ENCODE peak calls at places on chromosomes 12 and 14, in ten cellular contexts. One of them, this sample, is unnamed.

GRCh38 chr12:68370006-68370590 is 37.9 kb upstream of the MDM1 start:
- DNase-seq in heart left ventricle: no peak
- DNase-seq in RWPE1: no peak
- DNase-seq in activated B cell treated with CpG ODN at 0.5 μM for 24 hours: no peak
- DNase-seq in bronchial epithelial cell: no peak
- DNase-seq in NB4: no peak
- DNase-seq in hepatocyte: no peak
- DNase-seq in endothelial cell: no peak
- DNase-seq in OCI-LY7: no peak
- DNase-seq in HFF-Myc: no peak
- DNase-seq in this sample: no peak

GRCh38 chr14:91215381-91215780 is 29.1 kb downstream of the GPR68 start:
- DNase-seq in HFF-Myc: no peak
- DNase-seq in OCI-LY7: no peak
- DNase-seq in NB4: no peak
- DNase-seq in endothelial cell: no peak
- DNase-seq in hepatocyte: no peak
- DNase-seq in bronchial epithelial cell: no peak
- DNase-seq in heart left ventricle: no peak
- DNase-seq in activated B cell treated with CpG ODN at 0.5 μM for 24 hours: no peak
- DNase-seq in RWPE1: no peak
- DNase-seq in this sample: no peak

GRCh38 chr14:77582511-77582910 is 33.9 kb downstream of the SPTLC2 start:
- DNase-seq in bronchial epithelial cell: no peak
- DNase-seq in OCI-LY7: no peak
- DNase-seq in endothelial cell: peak
- DNase-seq in HFF-Myc: no peak
- DNase-seq in RWPE1: no peak
- DNase-seq in heart left ventricle: no peak
- DNase-seq in hepatocyte: no peak
- DNase-seq in activated B cell treated with CpG ODN at 0.5 μM for 24 hours: no peak
- DNase-seq in NB4: no peak
- DNase-seq in this sample: no peak

GRCh38 chr12:33605776-33606175 is 166.2 kb upstream of the SYT10 start:
- DNase-seq in bronchial epithelial cell: peak
- DNase-seq in OCI-LY7: peak
- DNase-seq in hepatocyte: peak
- DNase-seq in NB4: peak
- DNase-seq in heart left ventricle: no peak
- DNase-seq in RWPE1: peak
- DNase-seq in activated B cell treated with CpG ODN at 0.5 μM for 24 hours: no peak
- DNase-seq in endothelial cell: peak
- DNase-seq in HFF-Myc: no peak
- DNase-seq in this sample: no peak

GRCh38 chr14:71384007-71384605 is 476.8 kb downstream of the PCNX1 start:
- DNase-seq in HFF-Myc: no peak
- DNase-seq in bronchial epithelial cell: no peak
- DNase-seq in NB4: no peak
- DNase-seq in RWPE1: no peak
- DNase-seq in heart left ventricle: no peak
- DNase-seq in activated B cell treated with CpG ODN at 0.5 μM for 24 hours: no peak
- DNase-seq in endothelial cell: no peak
- DNase-seq in hepatocyte: no peak
- DNase-seq in OCI-LY7: no peak
- DNase-seq in this sample: no peak

GRCh38 chr12:8089718-8090117 is 7.6 kb downstream of the NECAP1 start:
- DNase-seq in HFF-Myc: no peak
- DNase-seq in bronchial epithelial cell: no peak
- DNase-seq in activated B cell treated with CpG ODN at 0.5 μM for 24 hours: no peak
- DNase-seq in RWPE1: no peak
- DNase-seq in hepatocyte: no peak
- DNase-seq in OCI-LY7: no peak
- DNase-seq in endothelial cell: no peak
- DNase-seq in NB4: peak
- DNase-seq in heart left ventricle: no peak
- DNase-seq in this sample: no peak

GRCh38 chr12:34402228-34402898 is 380.1 kb downstream of the ALG10 start:
- DNase-seq in activated B cell treated with CpG ODN at 0.5 μM for 24 hours: peak
- DNase-seq in bronchial epithelial cell: no peak
- DNase-seq in NB4: no peak
- DNase-seq in hepatocyte: peak
- DNase-seq in HFF-Myc: no peak
- DNase-seq in RWPE1: no peak
- DNase-seq in OCI-LY7: no peak
- DNase-seq in heart left ventricle: peak
- DNase-seq in endothelial cell: no peak
- DNase-seq in this sample: peak

GRCh38 chr14:60637490-60638452 is 11.5 kb downstream of the SIX1 start:
- DNase-seq in HFF-Myc: no peak
- DNase-seq in hepatocyte: peak
- DNase-seq in endothelial cell: peak
- DNase-seq in bronchial epithelial cell: peak
- DNase-seq in RWPE1: no peak
- DNase-seq in activated B cell treated with CpG ODN at 0.5 μM for 24 hours: no peak
- DNase-seq in heart left ventricle: no peak
- DNase-seq in OCI-LY7: no peak
- DNase-seq in NB4: no peak
- DNase-seq in this sample: no peak

GRCh38 chr12:66044731-66045130 is 85.8 kb downstream of the LLPH start:
- DNase-seq in activated B cell treated with CpG ODN at 0.5 μM for 24 hours: no peak
- DNase-seq in hepatocyte: peak
- DNase-seq in endothelial cell: no peak
- DNase-seq in HFF-Myc: no peak
- DNase-seq in NB4: no peak
- DNase-seq in bronchial epithelial cell: peak
- DNase-seq in RWPE1: peak
- DNase-seq in OCI-LY7: no peak
- DNase-seq in heart left ventricle: no peak
- DNase-seq in this sample: no peak

GRCh38 chr12:12267801-12268200 is 957 bp upstream of the LRP6 start:
- DNase-seq in HFF-Myc: no peak
- DNase-seq in hepatocyte: no peak
- DNase-seq in activated B cell treated with CpG ODN at 0.5 μM for 24 hours: no peak
- DNase-seq in RWPE1: no peak
- DNase-seq in heart left ventricle: no peak
- DNase-seq in OCI-LY7: no peak
- DNase-seq in endothelial cell: peak
- DNase-seq in bronchial epithelial cell: no peak
- DNase-seq in NB4: peak
- DNase-seq in this sample: peak

GRCh38 chr14:48874701-48875100 is 711.5 kb downstream of the RPS29 start:
- DNase-seq in hepatocyte: no peak
- DNase-seq in endothelial cell: no peak
- DNase-seq in RWPE1: no peak
- DNase-seq in OCI-LY7: no peak
- DNase-seq in NB4: no peak
- DNase-seq in activated B cell treated with CpG ODN at 0.5 μM for 24 hours: no peak
- DNase-seq in heart left ventricle: no peak
- DNase-seq in HFF-Myc: no peak
- DNase-seq in bronchial epithelial cell: no peak
- DNase-seq in this sample: no peak

GRCh38 chr12:76495556-76495955 is 64.0 kb downstream of the OSBPL8 start:
- DNase-seq in HFF-Myc: no peak
- DNase-seq in RWPE1: no peak
- DNase-seq in heart left ventricle: no peak
- DNase-seq in hepatocyte: no peak
- DNase-seq in bronchial epithelial cell: peak
- DNase-seq in OCI-LY7: no peak
- DNase-seq in NB4: no peak
- DNase-seq in endothelial cell: no peak
- DNase-seq in activated B cell treated with CpG ODN at 0.5 μM for 24 hours: no peak
- DNase-seq in this sample: no peak

GRCh38 chr14:96904201-96904600 is 107.0 kb downstream of the VRK1 start:
- DNase-seq in hepatocyte: no peak
- DNase-seq in NB4: no peak
- DNase-seq in HFF-Myc: no peak
- DNase-seq in bronchial epithelial cell: peak
- DNase-seq in heart left ventricle: no peak
- DNase-seq in OCI-LY7: no peak
- DNase-seq in RWPE1: peak
- DNase-seq in activated B cell treated with CpG ODN at 0.5 μM for 24 hours: no peak
- DNase-seq in endothelial cell: no peak
- DNase-seq in this sample: no peak

GRCh38 chr14:68191567-68192321 is 372.2 kb downstream of the RAD51B start:
- DNase-seq in RWPE1: peak
- DNase-seq in NB4: no peak
- DNase-seq in HFF-Myc: no peak
- DNase-seq in heart left ventricle: no peak
- DNase-seq in endothelial cell: no peak
- DNase-seq in activated B cell treated with CpG ODN at 0.5 μM for 24 hours: no peak
- DNase-seq in OCI-LY7: no peak
- DNase-seq in hepatocyte: peak
- DNase-seq in bronchial epithelial cell: peak
- DNase-seq in this sample: no peak

GRCh38 chr14:105864651-105865265 is 338.4 kb downstream of the TMEM121 start:
- DNase-seq in HFF-Myc: no peak
- DNase-seq in hepatocyte: no peak
- DNase-seq in RWPE1: no peak
- DNase-seq in NB4: peak
- DNase-seq in OCI-LY7: no peak
- DNase-seq in bronchial epithelial cell: no peak
- DNase-seq in activated B cell treated with CpG ODN at 0.5 μM for 24 hours: no peak
- DNase-seq in endothelial cell: no peak
- DNase-seq in heart left ventricle: peak
- DNase-seq in this sample: no peak

GRCh38 chr12:121697093-121697698 is 15.4 kb upstream of the TMEM120B start:
- DNase-seq in heart left ventricle: no peak
- DNase-seq in HFF-Myc: no peak
- DNase-seq in RWPE1: peak
- DNase-seq in endothelial cell: peak
- DNase-seq in bronchial epithelial cell: peak
- DNase-seq in hepatocyte: peak
- DNase-seq in OCI-LY7: peak
- DNase-seq in NB4: peak
- DNase-seq in activated B cell treated with CpG ODN at 0.5 μM for 24 hours: no peak
- DNase-seq in this sample: peak

GRCh38 chr12:2267624-2268477 is 215.1 kb downstream of the CACNA1C start:
- DNase-seq in HFF-Myc: no peak
- DNase-seq in activated B cell treated with CpG ODN at 0.5 μM for 24 hours: no peak
- DNase-seq in OCI-LY7: no peak
- DNase-seq in endothelial cell: no peak
- DNase-seq in bronchial epithelial cell: no peak
- DNase-seq in RWPE1: no peak
- DNase-seq in heart left ventricle: no peak
- DNase-seq in hepatocyte: peak
- DNase-seq in NB4: no peak
- DNase-seq in this sample: no peak

DNA sequence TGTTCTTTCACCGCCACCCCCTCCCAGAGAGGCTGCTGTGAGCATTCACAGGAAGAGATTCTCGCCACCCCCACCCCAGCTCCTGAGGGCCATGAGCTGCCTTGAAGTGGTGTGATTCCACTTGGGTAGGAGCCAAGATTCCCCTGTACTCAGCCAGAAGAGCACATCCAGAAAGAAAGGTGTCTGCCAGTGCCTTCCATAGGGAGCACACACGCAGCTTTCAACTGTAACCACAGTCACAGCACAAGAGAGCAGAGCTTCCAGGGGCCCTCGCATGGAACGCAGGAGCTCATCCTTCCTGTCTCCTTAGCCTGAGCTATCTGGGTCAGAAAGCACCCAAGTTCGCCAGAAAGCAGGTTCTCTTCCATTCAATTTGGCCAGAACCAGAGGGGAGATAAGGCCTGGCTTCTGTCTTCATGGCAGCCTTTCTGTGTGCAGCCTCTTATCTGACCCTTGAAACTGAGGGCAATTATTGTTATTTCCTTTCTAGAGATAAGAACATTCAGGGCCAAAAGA is 66.6 kb upstream of the SCN8A start:
- DNase-seq in heart left ventricle: no peak
- DNase-seq in bronchial epithelial cell: no peak
- DNase-seq in RWPE1: no peak
- DNase-seq in HFF-Myc: no peak
- DNase-seq in OCI-LY7: no peak
- DNase-seq in endothelial cell: no peak
- DNase-seq in hepatocyte: no peak
- DNase-seq in activated B cell treated with CpG ODN at 0.5 μM for 24 hours: no peak
- DNase-seq in NB4: no peak
- DNase-seq in this sample: no peak
- TF ChIP-seq CTCF in heart left ventricle: no peak
- TF ChIP-seq CTCF in bronchial epithelial cell: no peak
- TF ChIP-seq CTCF in RWPE1: no peak
- TF ChIP-seq CTCF in HFF-Myc: no peak
- TF ChIP-seq CTCF in OCI-LY7: no peak
- TF ChIP-seq CTCF in endothelial cell: no peak
- TF ChIP-seq CTCF in hepatocyte: no peak
- TF ChIP-seq CTCF in activated B cell treated with CpG ODN at 0.5 μM for 24 hours: no peak
- TF ChIP-seq CTCF in NB4: no peak
- TF ChIP-seq CTCF in this sample: no peak

DNA sequence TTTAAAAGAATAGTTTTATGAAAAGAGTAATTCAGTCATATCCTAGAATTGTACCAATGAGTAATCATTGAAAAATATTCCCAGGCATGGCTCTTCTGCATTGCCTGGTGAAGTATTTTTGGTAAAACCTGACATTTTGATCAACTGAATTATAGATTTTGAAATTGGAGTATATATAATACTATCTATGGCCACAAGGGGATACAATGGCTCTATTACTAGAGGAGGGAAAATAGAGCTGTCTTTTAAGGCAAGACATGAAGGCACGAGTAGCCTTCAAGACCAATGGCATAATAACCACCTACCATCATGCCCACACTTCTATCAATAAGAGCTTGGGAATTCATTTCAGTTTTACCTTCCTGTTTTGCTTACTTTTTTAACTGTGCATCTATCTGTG is 1241.4 kb upstream of the TMEM132C start:
- DNase-seq in hepatocyte: no peak
- DNase-seq in endothelial cell: no peak
- DNase-seq in HFF-Myc: no peak
- DNase-seq in NB4: no peak
- DNase-seq in OCI-LY7: no peak
- DNase-seq in activated B cell treated with CpG ODN at 0.5 μM for 24 hours: no peak
- DNase-seq in RWPE1: peak
- DNase-seq in bronchial epithelial cell: peak
- DNase-seq in heart left ventricle: no peak
- DNase-seq in this sample: no peak
- TF ChIP-seq CTCF in hepatocyte: no peak
- TF ChIP-seq CTCF in endothelial cell: no peak
- TF ChIP-seq CTCF in HFF-Myc: no peak
- TF ChIP-seq CTCF in NB4: no peak
- TF ChIP-seq CTCF in OCI-LY7: peak
- TF ChIP-seq CTCF in activated B cell treated with CpG ODN at 0.5 μM for 24 hours: no peak
- TF ChIP-seq CTCF in RWPE1: no peak
- TF ChIP-seq CTCF in bronchial epithelial cell: no peak
- TF ChIP-seq CTCF in heart left ventricle: no peak
- TF ChIP-seq CTCF in this sample: no peak

GRCh38 chr12:48183091-48183875 is at the start of gene CCDC184:
- DNase-seq in bronchial epithelial cell: peak
- DNase-seq in OCI-LY7: peak
- DNase-seq in endothelial cell: peak
- DNase-seq in hepatocyte: peak
- DNase-seq in NB4: peak
- DNase-seq in HFF-Myc: peak
- DNase-seq in activated B cell treated with CpG ODN at 0.5 μM for 24 hours: peak
- DNase-seq in RWPE1: peak
- DNase-seq in heart left ventricle: peak
- DNase-seq in this sample: peak
- TF ChIP-seq CTCF in bronchial epithelial cell: peak
- TF ChIP-seq CTCF in OCI-LY7: peak
- TF ChIP-seq CTCF in endothelial cell: no peak
- TF ChIP-seq CTCF in hepatocyte: peak
- TF ChIP-seq CTCF in NB4: peak
- TF ChIP-seq CTCF in HFF-Myc: peak
- TF ChIP-seq CTCF in activated B cell treated with CpG ODN at 0.5 μM for 24 hours: no peak
- TF ChIP-seq CTCF in RWPE1: peak
- TF ChIP-seq CTCF in heart left ventricle: peak
- TF ChIP-seq CTCF in this sample: peak

GRCh38 chr12:51926718-51927117 is 19.4 kb downstream of the ACVRL1 start:
- DNase-seq in bronchial epithelial cell: peak
- DNase-seq in NB4: peak
- DNase-seq in RWPE1: peak
- DNase-seq in heart left ventricle: no peak
- DNase-seq in endothelial cell: peak
- DNase-seq in activated B cell treated with CpG ODN at 0.5 μM for 24 hours: no peak
- DNase-seq in HFF-Myc: no peak
- DNase-seq in OCI-LY7: peak
- DNase-seq in hepatocyte: peak
- DNase-seq in this sample: no peak
- TF ChIP-seq CTCF in bronchial epithelial cell: peak
- TF ChIP-seq CTCF in NB4: peak
- TF ChIP-seq CTCF in RWPE1: peak
- TF ChIP-seq CTCF in heart left ventricle: no peak
- TF ChIP-seq CTCF in endothelial cell: peak
- TF ChIP-seq CTCF in activated B cell treated with CpG ODN at 0.5 μM for 24 hours: no peak
- TF ChIP-seq CTCF in HFF-Myc: peak
- TF ChIP-seq CTCF in OCI-LY7: peak
- TF ChIP-seq CTCF in hepatocyte: peak
- TF ChIP-seq CTCF in this sample: peak

This sample was measured in GM10248.